ENCODE peak calls at places on chromosomes 5 and 9, in ten cellular contexts. L, W, X, U, M, D, B, R, V and C are unnamed samples. For H3K4me1, the result is how much of the 10 kb centered on the place peaks cover.

GRCh38 chr5:156431956-156432829 is 105.2 kb downstream of the SGCD start:
- ATAC-seq in R (no peak), L (no peak), W (no peak), M (no peak), B (no peak), X (no peak), D (no peak), V (no peak), U (no peak), C (no peak)

GRCh38 chr5:111261610-111262009 is 37.4 kb downstream of the CAMK4 start:
- ATAC-seq in V (no peak), R (no peak), X (no peak), L (no peak), U (no peak), D (no peak), M (no peak), B (no peak), W (no peak), C (no peak)

GRCh38 chr5:56514246-56514645 is 281.1 kb upstream of the ANKRD55 start:
- ATAC-seq in V (no peak), L (no peak), D (no peak), W (no peak), B (no peak), U (no peak), M (no peak), X (no peak), R (no peak), C (no peak)

GRCh38 chr5:150945947-150946346 is 41.2 kb upstream of the ZNF300 start:
- ATAC-seq in L (no peak), U (no peak), B (no peak), X (no peak), V (peak), R (peak), W (no peak), M (no peak), D (peak), C (peak)

GRCh38 chr5:43303242-43303641 is 10.0 kb downstream of the HMGCS1 start:
- ATAC-seq in M (no peak), U (no peak), B (no peak), R (no peak), D (no peak), L (no peak), X (no peak), W (no peak), V (no peak), C (no peak)

GRCh38 chr9:15785584-15785983 is 232.7 kb downstream of the CCDC171 start:
- ATAC-seq in U (no peak), R (no peak), D (no peak), B (no peak), X (no peak), W (no peak), L (no peak), M (no peak), V (no peak), C (no peak)

GRCh38 chr5:112445626-112446350 is 26.7 kb upstream of the EPB41L4A start:
- ATAC-seq in X (no peak), D (no peak), V (no peak), W (no peak), B (no peak), M (no peak), U (no peak), R (no peak), L (no peak), C (no peak)

GRCh38 chr5:154783774-154784460 is 28.7 kb downstream of the LARP1 start:
- ATAC-seq in U (no peak), W (no peak), D (peak), M (no peak), V (peak), R (peak), L (peak), X (peak), B (peak), C (peak)

GRCh38 chr5:35230043-35230611 is at the start of gene PRLR:
- ATAC-seq in R (peak), D (peak), U (peak), X (peak), M (no peak), V (peak), B (peak), W (peak), L (no peak), C (peak)

GRCh38 chr5:15004506-15004905 is 132.9 kb upstream of the ANKH start:
- ATAC-seq in B (no peak), D (no peak), U (no peak), L (no peak), M (no peak), W (no peak), R (no peak), X (peak), V (no peak), C (no peak)

GRCh38 chr5:163790497-163790896 is 285.1 kb downstream of the MAT2B start:
- ATAC-seq in R (no peak), U (no peak), D (no peak), L (no peak), W (no peak), M (no peak), V (no peak), X (no peak), B (no peak), C (no peak)

GRCh38 chr9:131396626-131397025 is 2.7 kb downstream of the PRRC2B start:
- ATAC-seq in B (no peak), U (no peak), L (no peak), W (no peak), M (no peak), D (no peak), R (no peak), X (no peak), V (no peak), C (no peak)

GRCh38 chr9:16069671-16070586 is 517.1 kb downstream of the CCDC171 start:
- ATAC-seq in U (no peak), M (no peak), B (no peak), X (no peak), R (no peak), V (no peak), W (no peak), D (no peak), L (no peak), C (no peak)

GRCh38 chr9:133463864-133464615 is 4.3 kb downstream of the CACFD1 start:
- ATAC-seq in X (peak), W (peak), B (no peak), R (no peak), D (no peak), V (no peak), L (no peak), U (no peak), M (no peak), C (no peak)

GRCh38 chr5:149485655-149486615 is 65.3 kb downstream of the CSNK1A1 start:
- ATAC-seq in B (peak), L (peak), X (peak), M (peak), V (peak), R (peak), W (peak), U (peak), D (peak), C (peak)

GRCh38 chr5:157497875-157498611 is 38.0 kb downstream of the NIPAL4 start:
- ATAC-seq in M (no peak), R (peak), B (no peak), U (no peak), X (no peak), L (no peak), V (no peak), W (no peak), D (no peak), C (no peak)

GRCh38 chr5:81787843-81788242 is 36.9 kb upstream of the SSBP2 start:
- ATAC-seq in B (no peak), X (peak), M (no peak), R (peak), U (peak), D (peak), V (peak), L (peak), W (peak), C (peak)

GRCh38 chr5:90096415-90097081 is 313.0 kb downstream of the CETN3 start:
- ATAC-seq in R (peak), L (no peak), B (no peak), W (no peak), V (no peak), U (peak), M (peak), X (no peak), D (no peak), C (no peak)

GRCh38 chr9:111860443-111860842 is 36.2 kb upstream of the UGCG start:
- ATAC-seq in D (no peak), W (no peak), X (no peak), U (no peak), B (peak), R (no peak), L (no peak), V (no peak), M (no peak), C (no peak)

GRCh38 chr5:37714756-37715155 is 125.1 kb downstream of the GDNF start:
- ATAC-seq in M (no peak), D (no peak), V (no peak), U (no peak), W (no peak), R (no peak), B (no peak), L (no peak), X (no peak), C (no peak)

GRCh38 chr9:38621434-38622082 is 1.2 kb upstream of the ANKRD18A start:
- ATAC-seq in B (peak), R (peak), X (peak), U (peak), M (peak), W (peak), V (peak), L (no peak), D (no peak), C (peak)

GRCh38 chr9:21096172-21096900 is 18.6 kb upstream of the IFNB1 start:
- ATAC-seq in M (no peak), X (peak), V (peak), R (peak), W (peak), U (no peak), B (no peak), L (peak), D (peak), C (peak)

GRCh38 chr9:127915325-127915752 is 1.5 kb downstream of the ST6GALNAC4 start:
- ATAC-seq in V (no peak), L (no peak), R (no peak), W (no peak), M (no peak), U (no peak), X (no peak), B (no peak), D (no peak), C (no peak)

GRCh38 chr5:160048131-160048530 is 39.2 kb downstream of the TTC1 start:
- ATAC-seq in L (no peak), D (no peak), V (peak), X (peak), B (no peak), U (no peak), W (no peak), R (peak), M (no peak), C (peak)

GRCh38 chr5:67699560-67699959 is 503.0 kb upstream of the CD180 start:
- ATAC-seq in R (peak), B (no peak), L (no peak), W (no peak), U (no peak), D (no peak), M (no peak), V (no peak), X (peak), C (no peak)

GRCh38 chr5:149285153-149285552 is 13.5 kb downstream of the AFAP1L1 start:
- ATAC-seq in D (no peak), X (no peak), L (no peak), U (no peak), M (no peak), W (no peak), R (no peak), V (no peak), B (no peak), C (no peak)

GRCh38 chr9:91775708-91776028 is 174.4 kb downstream of the ROR2 start:
- ATAC-seq in X (no peak), R (no peak), V (no peak), B (no peak), M (no peak), L (no peak), U (no peak), D (no peak), W (no peak), C (no peak)
- H3K4me1 ChIP-seq in X (under half), R (under half), V (under half), B (under half), M (under half), L (under half), U (under half), D (under half), W (under half), C (under half)

GRCh38 chr9:5611321-5612186 is 17.4 kb upstream of the RIC1 start:
- ATAC-seq in V (no peak), X (no peak), B (no peak), M (no peak), L (no peak), U (no peak), W (no peak), D (peak), R (no peak), C (no peak)
- H3K4me3 ChIP-seq in V (no peak), X (no peak), B (no peak), M (no peak), L (no peak), U (no peak), W (no peak), D (no peak), R (no peak), C (no peak)

DNA sequence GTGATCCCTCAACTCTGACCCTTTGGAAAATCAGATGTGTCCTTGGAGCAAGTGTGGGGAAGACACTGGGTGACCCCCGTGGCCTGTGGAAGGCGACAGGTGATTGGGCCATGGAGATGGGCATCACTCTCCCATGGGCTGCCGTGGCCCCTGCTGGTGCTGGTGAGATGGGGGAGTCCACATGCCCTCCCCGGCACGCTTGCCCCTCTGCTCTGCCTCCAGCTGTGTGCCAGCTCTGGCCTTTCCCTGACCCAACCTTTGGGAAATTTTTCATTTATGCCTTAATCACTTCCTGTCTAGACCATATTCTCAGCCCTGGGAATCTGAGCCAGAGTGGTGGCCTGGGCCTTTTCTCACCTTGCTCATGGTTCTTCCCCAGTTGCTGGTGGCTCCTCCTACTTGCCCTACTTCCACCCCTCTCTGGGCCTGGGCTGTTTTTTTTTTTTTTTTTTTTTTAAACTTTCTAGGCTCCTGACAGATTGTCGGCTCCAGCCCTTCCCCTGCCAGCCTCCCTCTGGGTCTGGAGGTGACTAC is 56.6 kb downstream of the RGS3 start:
- ATAC-seq in X (no peak), V (peak), R (no peak), D (no peak), M (peak), W (no peak), L (no peak), B (no peak), U (peak), C (no peak)
- H3K4me1 ChIP-seq in X (under half), V (under half), R (under half), D (half or more), M (under half), W (under half), L (half or more), B (under half), U (under half), C (under half)

DNA sequence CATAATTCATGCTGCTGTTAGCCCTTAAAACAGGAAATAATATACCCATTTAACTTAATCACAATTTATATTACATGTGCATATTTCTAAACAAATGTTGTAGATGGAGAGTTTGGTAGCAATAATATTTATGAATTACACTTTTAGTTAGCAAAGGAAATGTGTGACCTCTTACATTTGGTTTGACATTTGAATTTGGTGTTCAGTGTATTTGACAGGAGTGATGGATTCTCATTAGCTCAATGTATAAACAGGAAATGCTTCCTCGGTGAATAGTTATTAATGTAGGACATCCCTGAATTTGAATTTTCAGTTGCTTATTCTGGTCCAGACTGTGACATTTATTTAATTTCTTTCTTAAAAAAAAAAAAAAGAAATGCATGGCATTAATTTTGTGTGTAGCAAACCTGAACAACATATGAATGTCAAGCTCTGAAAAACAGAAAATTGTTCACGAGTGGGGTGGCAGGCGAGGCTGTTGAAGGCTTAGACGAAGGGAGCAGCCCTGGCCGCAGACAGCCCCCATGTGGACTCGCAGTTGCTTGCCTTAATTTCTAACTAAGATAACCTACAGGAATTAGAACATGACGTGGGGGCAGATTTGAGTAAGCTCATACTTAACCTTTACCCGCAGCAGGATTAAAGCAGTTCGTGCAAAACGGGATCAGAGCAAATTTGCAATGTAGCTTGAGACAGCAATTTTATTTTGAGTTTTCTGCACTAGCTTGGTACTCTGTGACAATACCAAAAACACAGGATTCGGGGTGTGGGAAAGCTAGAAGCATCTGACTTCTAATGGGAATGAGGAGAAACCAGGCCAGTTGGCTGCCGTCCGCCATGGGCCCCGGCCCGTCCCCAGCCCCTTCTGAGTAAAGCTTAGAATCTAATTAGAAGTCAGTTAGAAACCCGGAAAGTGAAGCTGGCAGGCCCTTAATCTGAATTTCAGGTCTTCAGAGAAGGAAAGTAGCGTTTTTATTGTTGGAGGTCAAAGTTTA is 134.3 kb downstream of the MACROH2A1 start:
- ATAC-seq in B (no peak), M (no peak), X (no peak), R (no peak), V (no peak), W (no peak), L (no peak), U (no peak), D (no peak), C (no peak)
- H3K4me3 ChIP-seq in B (no peak), M (no peak), X (no peak), R (no peak), V (no peak), W (no peak), L (no peak), U (no peak), D (no peak), C (no peak)

GRCh38 chr9:93128011-93128714 is 5.9 kb downstream of the NINJ1 start:
- ATAC-seq in M (no peak), X (no peak), L (no peak), U (no peak), V (no peak), W (no peak), D (no peak), B (no peak), R (no peak), C (no peak)

GRCh38 chr9:93125331-93125894 is 8.6 kb downstream of the NINJ1 start:
- ATAC-seq in V (no peak), D (no peak), R (no peak), W (no peak), X (no peak), M (no peak), L (no peak), B (no peak), U (no peak), C (no peak)

GRCh38 chr9:93126151-93126781 is 7.8 kb downstream of the NINJ1 start:
- ATAC-seq in V (no peak), D (no peak), R (no peak), U (no peak), W (no peak), X (no peak), B (no peak), L (no peak), M (no peak), C (no peak)

GRCh38 chr9:93127395-93127911 is 6.6 kb downstream of the NINJ1 start:
- ATAC-seq in U (no peak), B (no peak), L (no peak), D (peak), M (no peak), V (no peak), X (peak), R (no peak), W (no peak), C (no peak)

GRCh38 chr9:93126825-93127368 is 7.2 kb downstream of the NINJ1 start:
- ATAC-seq in W (no peak), U (no peak), V (peak), L (no peak), M (no peak), D (peak), R (peak), X (peak), B (no peak), C (peak)
- H3K4me1 ChIP-seq in W (under half), U (under half), V (under half), L (under half), M (under half), D (half or more), R (under half), X (half or more), B (under half), C (half or more)

GRCh38 chr5:75405296-75405695 is 68.3 kb downstream of the HMGCR start:
- ATAC-seq in B (no peak), D (no peak), W (no peak), M (no peak), L (no peak), R (no peak), V (no peak), U (peak), X (no peak), C (no peak)
- H3K4me3 ChIP-seq in B (no peak), D (no peak), W (no peak), M (no peak), L (no peak), R (no peak), V (no peak), U (no peak), X (no peak), C (no peak)